ENCODE peak calls at places on chromosomes 5 and 9, in six cellular contexts. Y is GM23338; B is type B pancreatic cell; R is GM13976; U is CD4-positive, alpha-beta T cell; T is esophagus squamous epithelium. S is an unnamed sample.

GRCh38 chr5:54902817-54903473 is 82.4 kb downstream of the ESM1 start:
- DNase-seq in B (no peak), U (no peak), Y (no peak), T (no peak), R (no peak), S (no peak)

GRCh38 chr9:91750343-91750742 is 199.7 kb downstream of the ROR2 start:
- DNase-seq in U (no peak), Y (no peak), B (no peak), R (no peak), T (no peak), S (no peak)

GRCh38 chr5:129057329-129057728 is 37.2 kb upstream of the ISOC1 start:
- DNase-seq in R (no peak), B (no peak), U (no peak), Y (no peak), T (no peak), S (no peak)

GRCh38 chr5:174187481-174187880 is 142.0 kb downstream of the NSG2 start:
- DNase-seq in Y (no peak), U (no peak), B (no peak), T (no peak), R (no peak), S (no peak)

GRCh38 chr9:71254592-71255277 is 133.3 kb upstream of the TRPM3 start:
- DNase-seq in R (no peak), U (no peak), T (no peak), Y (no peak), B (no peak), S (no peak)

GRCh38 chr9:136111910-136112309 is 6.8 kb downstream of the TMEM250 start:
- DNase-seq in T (no peak), B (no peak), Y (no peak), U (no peak), R (no peak), S (no peak)

GRCh38 chr5:68555891-68556689 is 340.5 kb downstream of the PIK3R1 start:
- DNase-seq in T (no peak), U (no peak), Y (no peak), R (no peak), B (no peak), S (no peak)

GRCh38 chr9:88051138-88051537 is 76.8 kb upstream of the CDK20 start:
- DNase-seq in R (no peak), Y (no peak), B (no peak), U (no peak), T (no peak), S (no peak)

GRCh38 chr5:44952376-44952775 is 143.6 kb downstream of the MRPS30 start:
- DNase-seq in R (peak), U (no peak), B (no peak), T (no peak), Y (peak), S (no peak)

GRCh38 chr9:18473551-18474279 is at the start of gene ADAMTSL1:
- DNase-seq in Y (peak), T (no peak), B (no peak), R (no peak), U (no peak), S (no peak)

GRCh38 chr9:83315649-83316048 is 222.6 kb downstream of the FRMD3 start:
- DNase-seq in U (no peak), B (no peak), R (no peak), T (no peak), Y (no peak), S (no peak)

GRCh38 chr9:91945277-91946074 is 4.6 kb downstream of the ROR2 start:
- DNase-seq in U (no peak), B (peak), T (no peak), R (no peak), Y (peak), S (no peak)

GRCh38 chr5:78541058-78541624 is 107.4 kb downstream of the LHFPL2 start:
- DNase-seq in Y (no peak), R (no peak), T (no peak), U (no peak), B (no peak), S (no peak)

GRCh38 chr5:131221888-131222287 is 42.0 kb upstream of the CDC42SE2 start:
- DNase-seq in T (no peak), Y (no peak), U (no peak), B (no peak), R (no peak), S (no peak)

GRCh38 chr5:1831257-1831656 is 30.1 kb downstream of the NDUFS6 start:
- DNase-seq in Y (no peak), R (no peak), T (no peak), B (no peak), U (no peak), S (no peak)

GRCh38 chr9:111983484-111983908 is 86.9 kb downstream of the UGCG start:
- DNase-seq in T (no peak), R (peak), U (no peak), Y (no peak), B (no peak), S (no peak)

DNA sequence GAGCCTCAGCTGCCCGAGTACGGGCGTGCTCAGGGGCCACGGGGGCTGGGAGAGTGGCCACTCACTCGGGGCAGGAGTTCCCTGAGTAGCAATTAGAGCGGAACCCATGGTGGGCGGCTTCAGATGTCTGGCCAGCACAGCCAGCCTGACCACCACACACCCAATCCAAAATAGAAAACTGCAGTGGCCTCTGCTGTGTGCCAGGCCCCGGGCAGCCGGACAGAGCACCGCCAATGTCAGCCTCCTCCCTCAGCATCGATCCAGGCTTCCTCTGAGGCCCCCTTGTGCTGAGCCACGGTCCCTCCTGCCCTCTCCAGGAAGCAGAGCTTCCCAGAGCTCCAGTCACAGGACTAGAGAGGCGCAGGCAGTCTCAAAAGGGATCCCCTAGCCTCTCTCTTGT is 2.7 kb downstream of the ADAMTS2 start:
- DNase-seq in B (no peak), T (no peak), R (no peak), U (no peak), Y (peak), S (no peak)
- TF ChIP-seq CTCF in B (peak), T (no peak), R (no peak), U (no peak), Y (peak), S (peak)

GRCh38 chr5:105304859-105305258 is 1742.3 kb upstream of the NUDT12 start:
- DNase-seq in Y (no peak), B (no peak), R (no peak), T (no peak), U (no peak), S (no peak)
- TF ChIP-seq CTCF in Y (peak), B (peak), R (no peak), T (no peak), U (no peak), S (no peak)

GRCh38 chr5:72653586-72653985 is 146.4 kb upstream of the ZNF366 start:
- DNase-seq in U (no peak), R (no peak), T (no peak), Y (no peak), B (no peak), S (no peak)
- TF ChIP-seq CTCF in U (no peak), R (no peak), T (no peak), Y (no peak), B (no peak), S (no peak)

DNA sequence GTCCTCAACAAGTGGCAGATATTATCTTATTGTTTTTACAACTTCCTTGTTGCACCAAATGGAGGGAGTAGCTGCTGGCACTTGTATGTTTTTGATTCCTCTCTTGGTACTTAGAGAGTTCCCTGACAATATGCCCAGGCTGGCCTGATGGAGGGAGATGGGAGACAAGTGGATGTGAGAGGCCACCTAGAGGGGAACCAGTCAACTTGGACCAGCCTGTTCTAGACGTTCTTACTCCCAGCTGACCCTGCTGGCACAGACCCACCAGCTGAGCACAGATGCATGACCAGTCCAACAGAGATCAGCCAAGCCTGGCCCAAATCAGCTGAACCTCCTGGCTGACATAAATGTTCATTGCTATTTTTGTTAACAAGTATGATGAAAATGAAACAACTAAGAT is 60.9 kb upstream of the GDNF start:
- DNase-seq in T (no peak), R (no peak), U (no peak), Y (peak), B (no peak), S (no peak)
- TF ChIP-seq CTCF in T (no peak), R (no peak), U (no peak), Y (peak), B (no peak), S (peak)

DNA sequence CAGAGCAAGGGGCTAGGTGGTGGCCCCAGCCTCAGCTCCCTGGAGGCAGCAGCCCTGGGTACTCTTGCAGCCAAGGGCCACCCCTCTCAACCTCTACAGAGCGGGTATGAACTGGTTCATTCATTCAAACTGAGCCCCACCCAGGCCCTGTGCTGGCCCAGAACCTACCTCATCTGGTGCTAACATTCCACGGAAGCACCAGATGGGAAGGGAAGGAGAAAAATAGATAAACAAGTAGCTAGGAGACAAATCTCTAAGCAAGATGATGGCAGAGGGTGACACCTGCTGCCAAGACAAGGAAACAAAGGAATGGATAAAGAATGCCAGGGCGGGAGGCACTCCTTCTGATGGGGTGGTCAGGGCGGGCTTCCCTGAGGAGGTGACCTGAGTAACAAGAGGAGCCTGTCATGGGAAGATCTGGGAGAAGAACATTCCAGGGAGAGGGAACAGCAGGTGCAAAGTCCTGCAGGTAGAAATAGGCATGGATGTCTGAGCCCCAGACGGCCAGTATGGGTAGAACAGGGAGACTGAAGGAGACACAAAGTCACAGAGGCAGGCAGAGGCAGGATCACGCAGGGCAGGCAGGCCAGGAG is 6.1 kb downstream of the ST6GALNAC4 start:
- DNase-seq in Y (peak), T (no peak), B (no peak), U (no peak), R (no peak), S (no peak)
- TF ChIP-seq CTCF in Y (peak), T (no peak), B (no peak), U (peak), R (no peak), S (peak)

GRCh38 chr9:122264360-122265264 is at the start of the genes MRRF and RBM18:
- DNase-seq in U (peak), B (peak), Y (peak), R (peak), T (peak), S (peak)
- TF ChIP-seq CTCF in U (no peak), B (no peak), Y (no peak), R (no peak), T (peak), S (no peak)

DNA sequence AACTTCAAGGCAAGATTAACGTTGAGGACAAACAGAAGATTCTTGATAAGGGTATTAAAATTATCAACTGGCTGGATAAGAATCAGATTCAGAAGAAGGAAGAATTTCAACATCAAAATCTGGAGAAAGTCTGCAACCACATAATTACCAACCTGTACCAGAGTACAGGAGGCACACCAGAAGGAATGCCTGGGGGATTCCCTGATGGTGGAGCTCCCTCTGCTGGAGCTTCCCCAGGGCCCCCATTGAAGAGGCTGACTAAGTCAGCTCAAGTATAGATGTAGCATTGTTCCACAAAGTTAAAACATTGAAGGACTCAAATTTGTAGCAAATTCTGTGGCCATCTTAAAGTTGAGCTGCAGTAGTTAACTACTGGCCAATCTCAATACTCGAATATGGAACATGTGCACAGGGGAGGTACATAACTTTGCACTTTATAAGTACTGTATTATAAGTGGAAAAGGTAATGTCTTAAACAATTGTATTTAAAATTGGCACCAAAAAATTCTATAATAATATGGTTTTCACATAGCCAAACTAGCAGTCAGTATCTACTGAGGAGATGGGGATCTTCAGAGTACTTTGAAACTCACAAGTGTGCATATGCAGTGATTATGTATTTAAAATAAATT is 237.5 kb downstream of the CHSY3 start:
- DNase-seq in B (no peak), Y (peak), U (no peak), R (peak), T (no peak), S (no peak)
- TF ChIP-seq CTCF in B (peak), Y (peak), U (no peak), R (peak), T (peak), S (peak)

DNA sequence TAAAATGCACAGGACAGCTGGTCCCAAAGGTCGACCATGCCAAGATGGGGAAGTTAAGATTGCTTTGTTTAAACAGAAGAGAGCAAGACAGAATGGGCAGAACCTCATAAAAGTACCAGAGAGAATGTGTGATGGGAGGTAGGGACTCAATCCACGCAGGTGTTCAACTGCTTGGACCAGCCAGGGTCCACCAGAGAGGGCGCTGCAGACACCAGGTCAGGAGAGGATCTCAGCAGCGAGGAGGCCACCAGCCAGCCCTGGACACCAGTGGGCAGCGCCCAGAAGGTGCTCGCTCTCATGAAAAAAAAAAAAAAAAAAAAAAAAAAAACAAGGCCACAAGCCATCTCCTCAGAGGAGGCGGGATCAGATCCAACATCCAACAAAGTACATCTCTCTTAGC is 81.8 kb downstream of the SHC3 start:
- DNase-seq in T (no peak), B (no peak), Y (peak), U (no peak), R (no peak), S (no peak)
- TF ChIP-seq CTCF in T (no peak), B (peak), Y (peak), U (no peak), R (no peak), S (no peak)

GRCh38 chr5:41537581-41537980 is 27.2 kb upstream of the PLCXD3 start:
- DNase-seq in R (no peak), U (no peak), Y (no peak), B (no peak), T (no peak), S (no peak)

GRCh38 chr5:41542183-41542582 is 31.8 kb upstream of the PLCXD3 start:
- DNase-seq in U (no peak), Y (no peak), B (no peak), R (no peak), T (no peak), S (no peak)

DNA sequence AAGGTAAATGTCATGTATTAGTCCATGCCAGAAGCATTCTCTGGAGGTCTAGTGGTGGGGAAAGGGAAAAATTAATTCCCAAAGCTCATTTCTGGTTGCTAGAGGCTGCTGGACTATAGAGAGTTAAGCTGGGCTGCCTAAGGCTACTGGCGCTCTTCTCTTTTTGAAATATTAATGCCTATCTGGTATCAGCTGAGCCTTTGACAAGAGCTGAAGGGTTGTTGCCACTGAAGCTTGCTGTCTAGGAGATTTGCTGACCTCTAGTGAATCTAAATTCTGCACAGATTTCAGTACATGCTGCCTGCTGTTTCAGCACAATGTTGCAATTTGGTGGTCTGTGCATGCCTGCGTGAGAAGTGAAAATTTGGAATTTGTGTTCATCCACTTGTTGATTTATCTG is 29.1 kb upstream of the PLCXD3 start:
- DNase-seq in B (no peak), U (no peak), T (no peak), Y (no peak), R (no peak), S (no peak)
- TF ChIP-seq CTCF in B (no peak), U (no peak), T (no peak), Y (no peak), R (no peak), S (no peak)

S was measured in D721Med.